ENCODE peak calls at places on chromosomes 16 and 17, in six cellular contexts. C is prostate gland, B is psoas muscle, X is left lung, E is GM23338, U is IMR-90. W is an unnamed sample.

GRCh38 chr17:59746849-59747445 is 39.5 kb downstream of the VMP1 start:
- DNase-seq in C (no peak), B (no peak), X (no peak), E (peak; percentile 59), U (peak; percentile 71), W (no peak)

GRCh38 chr16:425740-426114 is 278 bp downstream of the RAB11FIP3 start:
- DNase-seq in C (no peak), B (peak; percentile 35), X (no peak), E (peak; percentile 55), U (no peak), W (no peak)

GRCh38 chr16:79169239-79169638 is 431.3 kb downstream of the MAF start:
- DNase-seq in C (no peak), B (no peak), X (no peak), E (peak; percentile 90), U (no peak), W (no peak)

GRCh38 chr16:10878644-10879498 is 1.9 kb downstream of the CIITA start:
- DNase-seq in C (no peak), B (peak; percentile 51), X (peak; percentile 92), E (peak; percentile 63), U (peak; percentile 19), W (peak; percentile 61)

GRCh38 chr16:68756250-68757051 is 19.4 kb downstream of the CDH1 start:
- DNase-seq in C (peak; percentile 69), B (no peak), X (peak; percentile 81), E (no peak), U (no peak), W (no peak)

GRCh38 chr16:48194828-48195566 is 39.2 kb upstream of the ABCC12 start:
- DNase-seq in C (peak; percentile 77), B (no peak), X (no peak), E (no peak), U (peak; percentile 56), W (peak; percentile 20)

GRCh38 chr16:12341966-12342365 is 365.4 kb downstream of the SNX29 start:
- DNase-seq in C (no peak), B (no peak), X (no peak), E (no peak), U (peak; percentile 31), W (no peak)

GRCh38 chr17:63406689-63407330 is 39.3 kb downstream of the CYB561 start:
- DNase-seq in C (peak; percentile 85), B (no peak), X (no peak), E (peak; percentile 96), U (peak; percentile 97), W (no peak)

GRCh38 chr16:53785044-53785443 is 81.1 kb downstream of the FTO start:
- DNase-seq in C (no peak), B (no peak), X (no peak), E (no peak), U (peak; percentile 66), W (no peak)

GRCh38 chr17:52147431-52147830 is 11.1 kb downstream of the CA10 start:
- DNase-seq in C (no peak), B (no peak), X (no peak), E (no peak), U (no peak), W (no peak)

GRCh38 chr17:79485991-79486390 is 124.9 kb downstream of the RBFOX3 start:
- DNase-seq in C (no peak), B (no peak), X (peak; percentile 48), E (peak; percentile 41), U (no peak), W (no peak)

GRCh38 chr16:75208861-75209505 is 2.0 kb upstream of the CTRB2 start:
- DNase-seq in C (no peak), B (no peak), X (peak; percentile 66), E (no peak), U (no peak), W (no peak)

GRCh38 chr17:66555605-66556004 is 253.2 kb downstream of the PRKCA start:
- DNase-seq in C (no peak), B (no peak), X (no peak), E (no peak), U (no peak), W (no peak)

GRCh38 chr17:227581-228222 is 46.3 kb upstream of the DOC2B start:
- DNase-seq in C (no peak), B (no peak), X (no peak), E (no peak), U (no peak), W (peak; percentile 16)

GRCh38 chr16:21598676-21599157 is 660 bp upstream of the METTL9 start:
- DNase-seq in C (peak; percentile 28), B (no peak), X (peak; percentile 74), E (peak; percentile 42), U (no peak), W (no peak)

GRCh38 chr17:82006468-82007227 is 16.0 kb downstream of the CENPX start:
- DNase-seq in C (no peak), B (no peak), X (no peak), E (no peak), U (peak; percentile 82), W (no peak)

GRCh38 chr17:45144199-45145034 is 3.9 kb upstream of the HEXIM1 start:
- DNase-seq in C (peak; percentile 56), B (peak; percentile 74), X (peak; percentile 89), E (peak; percentile 66), U (no peak), W (peak; percentile 39)

GRCh38 chr17:31537558-31537957 is 146.1 kb downstream of the RAB11FIP4 start:
- DNase-seq in C (peak; percentile 80), B (no peak), X (no peak), E (no peak), U (peak; percentile 62), W (no peak)

GRCh38 chr16:24540575-24541240 is 1.3 kb downstream of the RBBP6 start:
- DNase-seq in C (peak; percentile 20), B (no peak), X (no peak), E (peak; percentile 40), U (peak; percentile 19), W (no peak)

GRCh38 chr17:82384730-82385429 is 13.3 kb downstream of the UTS2R start:
- DNase-seq in C (peak; percentile 82), B (peak; percentile 75), X (peak; percentile 82), E (peak; percentile 63), U (peak; percentile 41), W (peak; percentile 85)

GRCh38 chr17:40095944-40096791 is 4.2 kb downstream of the NR1D1 start:
- DNase-seq in C (no peak), B (peak; percentile 61), X (no peak), E (no peak), U (peak; percentile 19), W (peak; percentile 67)

GRCh38 chr17:17538417-17539391 is 42.5 kb upstream of the RASD1 start:
- DNase-seq in C (peak; percentile 91), B (no peak), X (no peak), E (no peak), U (peak; percentile 6), W (no peak)

GRCh38 chr16:31477220-31478216 is 5.4 kb upstream of the SLC5A2 start:
- DNase-seq in C (no peak), B (no peak), X (peak; percentile 92), E (peak; percentile 91), U (no peak), W (no peak)

GRCh38 chr17:14805348-14805747 is 459.8 kb downstream of the PMP22 start:
- DNase-seq in C (no peak), B (no peak), X (no peak), E (peak; percentile 60), U (no peak), W (no peak)

GRCh38 chr17:81837641-81838040 is 2.8 kb upstream of the PPP1R27 start:
- DNase-seq in C (no peak), B (peak; percentile 61), X (no peak), E (no peak), U (peak; percentile 40), W (no peak)

GRCh38 chr16:85133290-85133599 is 21.0 kb upstream of the CIBAR2 start:
- DNase-seq in C (no peak), B (no peak), X (no peak), E (no peak), U (no peak), W (no peak)
- H3K4me1 ChIP-seq in C (peaks cover 5% of the 10 kb centered on the region), B (peaks cover 35% of the 10 kb centered on the region), X (peaks cover 23% of the 10 kb centered on the region), E (peaks cover 14% of the 10 kb centered on the region), U (peaks cover 27% of the 10 kb centered on the region), W (peaks cover 31% of the 10 kb centered on the region)

GRCh38 chr16:73063284-73063733 is 15.4 kb upstream of the ZFHX3 start:
- DNase-seq in C (no peak), B (no peak), X (no peak), E (peak; percentile 54), U (no peak), W (no peak)
- H3K4me3 ChIP-seq in C (no peak overlapping the region), B (peak overlapping the region; percentile 57), X (no peak overlapping the region), E (peak overlapping the region; percentile 62), U (no peak overlapping the region), W (peak overlapping the region; percentile 88)

GRCh38 chr17:49434821-49435581 is 20.3 kb upstream of the PHB1 start:
- DNase-seq in C (peak; percentile 42), B (no peak), X (no peak), E (peak; percentile 85), U (peak; percentile 41), W (no peak)

GRCh38 chr17:49437696-49438438 is 23.2 kb upstream of the PHB1 start:
- DNase-seq in C (no peak), B (no peak), X (no peak), E (no peak), U (no peak), W (no peak)

GRCh38 chr17:49433000-49433694 is 18.5 kb upstream of the PHB1 start:
- DNase-seq in C (no peak), B (no peak), X (no peak), E (no peak), U (no peak), W (peak; percentile 29)

GRCh38 chr17:49436174-49436573 is 21.5 kb upstream of the PHB1 start:
- DNase-seq in C (no peak), B (no peak), X (no peak), E (no peak), U (no peak), W (peak; percentile 17)

GRCh38 chr17:49435630-49436029 is 20.9 kb upstream of the PHB1 start:
- DNase-seq in C (no peak), B (no peak), X (no peak), E (no peak), U (no peak), W (peak; percentile 25)
- H3K27me3 ChIP-seq in C (no peaks in the 10 kb centered on the region), B (peaks cover 19% of the 10 kb centered on the region), X (no peaks in the 10 kb centered on the region), E (peaks cover 27% of the 10 kb centered on the region), U (peaks cover 49% of the 10 kb centered on the region), W (no peaks in the 10 kb centered on the region)

DNA sequence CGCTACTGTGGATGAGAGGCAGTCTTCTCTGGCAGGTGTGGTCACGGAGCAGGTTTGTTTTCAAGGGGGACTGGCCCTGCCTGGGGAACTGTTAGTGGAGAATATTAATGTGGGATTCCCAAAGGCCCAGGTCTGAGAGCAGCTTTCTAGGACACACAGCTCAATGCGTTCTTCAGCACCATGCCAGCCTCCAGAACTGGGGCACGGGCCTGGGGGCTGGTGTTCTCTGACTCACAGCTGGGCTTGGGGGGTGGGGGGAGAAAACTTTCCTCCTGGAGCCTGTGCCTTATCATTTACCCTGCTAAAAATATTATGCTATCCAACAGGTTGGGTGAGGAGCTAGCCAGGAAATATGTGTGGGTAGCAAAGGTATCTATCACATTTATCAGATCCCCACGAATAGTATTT is 13.5 kb upstream of the LHX1 start:
- DNase-seq in C (no peak), B (no peak), X (no peak), E (no peak), U (no peak), W (no peak)
- H3K4me1 ChIP-seq in C (no peaks in the 10 kb centered on the region), B (no peaks in the 10 kb centered on the region), X (no peaks in the 10 kb centered on the region), E (peaks cover 49% of the 10 kb centered on the region), U (no peaks in the 10 kb centered on the region), W (no peaks in the 10 kb centered on the region)

GRCh38 chr16:57572978-57573733 is 30.7 kb downstream of the ADGRG5 start:
- DNase-seq in C (no peak), B (no peak), X (no peak), E (no peak), U (no peak), W (no peak)
- H3K4me3 ChIP-seq in C (no peak overlapping the region), B (no peak overlapping the region), X (no peak overlapping the region), E (no peak overlapping the region), U (no peak overlapping the region), W (no peak overlapping the region)